ENCODE peak calls at places on chromosomes 6 and 20, in eight cellular contexts. A is activated B cell treated with CpG ODN at 0.5 μM for 24 hours; B is brain microvascular endothelial cell; Z is NCI-H345; N is SW480; S is Right ventricle myocardium inferior; I is T follicular helper cell; F is stimulated activated naive CD8-positive, alpha-beta T cell treated with anti-CD3 and anti-CD28 coated beads, Interleukin-15, amount 100 ng/mL, for 72 hours. Q is an unnamed sample.

GRCh38 chr20:62754991-62755356 is 41.3 kb upstream of the MRGBP start:
- DNase-seq in A (no peak), B (no peak), Z (no peak), N (no peak), S (no peak), I (no peak), F (no peak), Q (no peak)

GRCh38 chr6:20907486-20908071 is 373.3 kb downstream of the CDKAL1 start:
- DNase-seq in A (no peak), B (no peak), Z (no peak), N (no peak), S (peak), I (no peak), F (no peak), Q (no peak)

GRCh38 chr6:142542704-142543233 is 241.0 kb downstream of the ADGRG6 start:
- DNase-seq in A (no peak), B (peak), Z (no peak), N (no peak), S (no peak), I (no peak), F (no peak), Q (peak)

GRCh38 chr6:4914412-4915159 is 89.3 kb downstream of the RPP40 start:
- DNase-seq in A (no peak), B (peak), Z (no peak), N (no peak), S (no peak), I (no peak), F (peak), Q (no peak)

GRCh38 chr6:84522135-84522535 is 242.3 kb downstream of the TBX18 start:
- DNase-seq in A (no peak), B (peak), Z (no peak), N (peak), S (no peak), I (no peak), F (no peak), Q (no peak)

GRCh38 chr6:135162678-135163439 is 18.2 kb upstream of the MYB start:
- DNase-seq in A (no peak), B (no peak), Z (no peak), N (no peak), S (no peak), I (no peak), F (peak), Q (no peak)

GRCh38 chr6:11964729-11965128 is 47.4 kb upstream of the HIVEP1 start:
- DNase-seq in A (no peak), B (no peak), Z (no peak), N (no peak), S (no peak), I (no peak), F (no peak), Q (no peak)

GRCh38 chr20:31811796-31812728 is 7.1 kb upstream of the MYLK2 start:
- DNase-seq in A (no peak), B (peak), Z (no peak), N (no peak), S (no peak), I (no peak), F (no peak), Q (no peak)

GRCh38 chr20:46893877-46894578 is 615 bp upstream of the EYA2 start:
- DNase-seq in A (no peak), B (no peak), Z (no peak), N (peak), S (no peak), I (no peak), F (no peak), Q (no peak)

GRCh38 chr20:46512943-46513844 is at the start of gene ZNF334:
- DNase-seq in A (no peak), B (peak), Z (peak), N (no peak), S (peak), I (no peak), F (peak), Q (peak)

GRCh38 chr6:38188677-38189335 is 369.3 kb downstream of the ZFAND3 start:
- DNase-seq in A (no peak), B (no peak), Z (no peak), N (no peak), S (no peak), I (no peak), F (no peak), Q (no peak)

GRCh38 chr6:12873706-12874105 is 157.1 kb downstream of the PHACTR1 start:
- DNase-seq in A (no peak), B (no peak), Z (no peak), N (no peak), S (no peak), I (no peak), F (no peak), Q (no peak)

Q was measured in lung.